ENCODE peak calls at places on chromosome 1, in eight cellular contexts. One of them, this sample, is unnamed.

GRCh38 chr1:80633947-80634710 is 1166.6 kb upstream of the ADGRL2 start:
- DNase-seq in hypothalamus: no peak
- DNase-seq in activated T-cell treated with anti-CD3 and anti-CD28 coated beads for 24 hours: no peak
- DNase-seq in HT1080: no peak
- DNase-seq in osteocyte: no peak
- DNase-seq in hepatic stellate cell: no peak
- DNase-seq in suprapubic skin: no peak
- DNase-seq in stimulated activated naive CD4-positive, alpha-beta T cell treated with Interleukin-2 at 50 U/mL for 16 hours: no peak
- DNase-seq in this sample: no peak

GRCh38 chr1:117857434-117857833 is 72.0 kb downstream of the GDAP2 start:
- DNase-seq in hypothalamus: no peak
- DNase-seq in activated T-cell treated with anti-CD3 and anti-CD28 coated beads for 24 hours: no peak
- DNase-seq in HT1080: no peak
- DNase-seq in osteocyte: no peak
- DNase-seq in hepatic stellate cell: no peak
- DNase-seq in suprapubic skin: no peak
- DNase-seq in stimulated activated naive CD4-positive, alpha-beta T cell treated with Interleukin-2 at 50 U/mL for 16 hours: no peak
- DNase-seq in this sample: no peak

GRCh38 chr1:183209533-183210158 is 23.6 kb downstream of the LAMC2 start:
- DNase-seq in hypothalamus: no peak
- DNase-seq in activated T-cell treated with anti-CD3 and anti-CD28 coated beads for 24 hours: no peak
- DNase-seq in HT1080: peak; percentile 87
- DNase-seq in osteocyte: no peak
- DNase-seq in hepatic stellate cell: peak; percentile 86
- DNase-seq in suprapubic skin: no peak
- DNase-seq in stimulated activated naive CD4-positive, alpha-beta T cell treated with Interleukin-2 at 50 U/mL for 16 hours: no peak
- DNase-seq in this sample: no peak

GRCh38 chr1:6899621-6900020 is 114.4 kb downstream of the CAMTA1 start:
- DNase-seq in hypothalamus: no peak
- DNase-seq in activated T-cell treated with anti-CD3 and anti-CD28 coated beads for 24 hours: no peak
- DNase-seq in HT1080: no peak
- DNase-seq in osteocyte: no peak
- DNase-seq in hepatic stellate cell: no peak
- DNase-seq in suprapubic skin: no peak
- DNase-seq in stimulated activated naive CD4-positive, alpha-beta T cell treated with Interleukin-2 at 50 U/mL for 16 hours: no peak
- DNase-seq in this sample: no peak

GRCh38 chr1:37177230-37177864 is 143.0 kb upstream of the GRIK3 start:
- DNase-seq in hypothalamus: no peak
- DNase-seq in activated T-cell treated with anti-CD3 and anti-CD28 coated beads for 24 hours: no peak
- DNase-seq in HT1080: peak; percentile 46
- DNase-seq in osteocyte: peak; percentile 56
- DNase-seq in hepatic stellate cell: no peak
- DNase-seq in suprapubic skin: no peak
- DNase-seq in stimulated activated naive CD4-positive, alpha-beta T cell treated with Interleukin-2 at 50 U/mL for 16 hours: no peak
- DNase-seq in this sample: no peak

GRCh38 chr1:208203127-208203847 is 40.9 kb downstream of the PLXNA2 start:
- DNase-seq in hypothalamus: no peak
- DNase-seq in activated T-cell treated with anti-CD3 and anti-CD28 coated beads for 24 hours: no peak
- DNase-seq in HT1080: peak; percentile 89
- DNase-seq in osteocyte: no peak
- DNase-seq in hepatic stellate cell: no peak
- DNase-seq in suprapubic skin: no peak
- DNase-seq in stimulated activated naive CD4-positive, alpha-beta T cell treated with Interleukin-2 at 50 U/mL for 16 hours: no peak
- DNase-seq in this sample: no peak

GRCh38 chr1:72060466-72060865 is 221.9 kb downstream of the NEGR1 start:
- DNase-seq in hypothalamus: no peak
- DNase-seq in activated T-cell treated with anti-CD3 and anti-CD28 coated beads for 24 hours: no peak
- DNase-seq in HT1080: no peak
- DNase-seq in osteocyte: no peak
- DNase-seq in hepatic stellate cell: no peak
- DNase-seq in suprapubic skin: no peak
- DNase-seq in stimulated activated naive CD4-positive, alpha-beta T cell treated with Interleukin-2 at 50 U/mL for 16 hours: no peak
- DNase-seq in this sample: no peak

GRCh38 chr1:205512059-205513045 is 7.9 kb downstream of the CDK18 start:
- DNase-seq in hypothalamus: no peak
- DNase-seq in activated T-cell treated with anti-CD3 and anti-CD28 coated beads for 24 hours: no peak
- DNase-seq in HT1080: peak; percentile 26
- DNase-seq in osteocyte: no peak
- DNase-seq in hepatic stellate cell: peak; percentile 56
- DNase-seq in suprapubic skin: no peak
- DNase-seq in stimulated activated naive CD4-positive, alpha-beta T cell treated with Interleukin-2 at 50 U/mL for 16 hours: no peak
- DNase-seq in this sample: no peak

GRCh38 chr1:181737056-181737455 is 253.7 kb downstream of the CACNA1E start:
- DNase-seq in hypothalamus: no peak
- DNase-seq in activated T-cell treated with anti-CD3 and anti-CD28 coated beads for 24 hours: no peak
- DNase-seq in HT1080: no peak
- DNase-seq in osteocyte: no peak
- DNase-seq in hepatic stellate cell: no peak
- DNase-seq in suprapubic skin: no peak
- DNase-seq in stimulated activated naive CD4-positive, alpha-beta T cell treated with Interleukin-2 at 50 U/mL for 16 hours: no peak
- DNase-seq in this sample: no peak

This sample was measured in activated T-helper 2 cell treated with anti-CD3 and anti-CD28 coated beads, Interferon-gamma antibody, Interleukin-2, Interleukin-4, amounts not matched to agents 10 μg/mL and 5 μg/mL and 100 μg/mL, durations not matched to agents 14 hours and 24 hours and 36 hours.